ENCODE peak calls at places on chromosomes 1 and 21, in ten cellular contexts. P is fibroblast of gingiva; J is heart left ventricle; Z is pancreas; C is progenitor cell of endocrine pancreas; X is RWPE1; T is naive thymus-derived CD8-positive, alpha-beta T cell; Y is body of pancreas; D is NCI-H1092; B is cardiac muscle cell. L is an unnamed sample.

GRCh38 chr21:43906585-43907370 is 41.8 kb downstream of the AGPAT3 start:
- DNase-seq in P (no peak), D (no peak), Y (no peak), C (no peak), Z (no peak), T (peak), J (no peak), X (no peak), B (no peak), L (no peak)

GRCh38 chr1:26833432-26834405 is 7.2 kb downstream of the ZDHHC18 start:
- DNase-seq in Z (no peak), P (no peak), J (no peak), B (no peak), C (no peak), X (no peak), T (peak), Y (peak), D (no peak), L (peak)

GRCh38 chr1:153752561-153753195 is 22.5 kb upstream of the SLC27A3 start:
- DNase-seq in B (no peak), Z (no peak), P (peak), T (no peak), X (no peak), Y (peak), C (no peak), J (no peak), D (no peak), L (no peak)

GRCh38 chr1:160538985-160539651 is 16.1 kb upstream of the SLAMF6 start:
- DNase-seq in D (no peak), C (no peak), B (no peak), T (no peak), P (no peak), X (peak), J (no peak), Z (peak), Y (peak), L (no peak)

GRCh38 chr1:107991371-107992066 is 26.5 kb upstream of the VAV3 start:
- DNase-seq in X (peak), T (no peak), J (no peak), D (no peak), P (peak), B (no peak), Y (no peak), C (no peak), Z (no peak), L (no peak)

GRCh38 chr1:175208773-175209492 is 16.4 kb upstream of the KIAA0040 start:
- DNase-seq in Z (no peak), X (no peak), J (no peak), D (no peak), C (no peak), B (no peak), T (peak), Y (no peak), P (no peak), L (no peak)

GRCh38 chr1:198444792-198445191 is 95.7 kb downstream of the ATP6V1G3 start:
- DNase-seq in X (no peak), Z (no peak), C (no peak), D (no peak), Y (no peak), J (no peak), P (peak), T (no peak), B (no peak), L (no peak)

GRCh38 chr1:44289530-44289929 is 65.5 kb downstream of the ERI3 start:
- DNase-seq in J (no peak), D (peak), T (no peak), X (no peak), Z (peak), P (no peak), C (no peak), B (no peak), Y (peak), L (no peak)

GRCh38 chr1:196344462-196344861 is 263.8 kb downstream of the KCNT2 start:
- DNase-seq in P (no peak), X (no peak), Z (no peak), D (no peak), Y (no peak), J (no peak), T (no peak), C (no peak), B (no peak), L (no peak)

GRCh38 chr1:245475961-245476522 is 321.3 kb downstream of the KIF26B start:
- DNase-seq in T (no peak), X (no peak), J (no peak), Y (no peak), P (no peak), B (no peak), Z (no peak), D (no peak), C (no peak), L (no peak)

GRCh38 chr21:45074048-45074817 is at the start of gene ADARB1:
- DNase-seq in T (peak), X (peak), C (peak), D (peak), B (peak), P (peak), J (peak), Y (peak), Z (peak), L (peak)

GRCh38 chr1:24417681-24418080 is 2.1 kb downstream of the NIPAL3 start:
- DNase-seq in Z (no peak), J (no peak), B (no peak), D (no peak), T (no peak), P (no peak), C (no peak), X (peak), Y (no peak), L (no peak)

GRCh38 chr1:36016686-36017085 is 67.2 kb upstream of the TEKT2 start:
- DNase-seq in J (no peak), X (no peak), Y (no peak), B (no peak), P (no peak), Z (no peak), D (no peak), T (no peak), C (no peak), L (no peak)

L was measured in lung.